ENCODE peak calls at places on chromosomes 4 and X, in six cellular contexts. B is BJ; N is A549; W is fibroblast of lung; G is effector memory CD4-positive, alpha-beta T cell; H is lower leg skin. S is an unnamed sample.

GRCh38 chr4:167232805-167233522 is 1.3 kb downstream of the SPOCK3 start:
- DNase-seq in B (no peak), N (no peak), W (no peak), G (no peak), H (no peak), S (no peak)

GRCh38 chrX:30612250-30612655 is 34.7 kb upstream of the TASL start:
- DNase-seq in B (no peak), N (no peak), W (no peak), G (no peak), H (no peak), S (peak; percentile 18)

GRCh38 chr4:24736066-24736465 is 59.3 kb upstream of the SOD3 start:
- DNase-seq in B (no peak), N (peak; percentile 9), W (peak; percentile 10), G (no peak), H (no peak), S (peak; percentile 26)

GRCh38 chr4:26145212-26145611 is 175.6 kb upstream of the RBPJ start:
- DNase-seq in B (no peak), N (no peak), W (no peak), G (no peak), H (no peak), S (peak; percentile 43)

GRCh38 chr4:122788935-122789334 is 37.7 kb upstream of the FGF2 start:
- DNase-seq in B (no peak), N (no peak), W (no peak), G (no peak), H (no peak), S (no peak)

GRCh38 chrX:46573331-46573895 is at the start of gene CHST7:
- DNase-seq in B (no peak), N (peak; percentile 80), W (peak; percentile 67), G (peak; percentile 45), H (peak; percentile 46), S (peak; percentile 76)

GRCh38 chr4:136314686-136315085 is 1217.6 kb downstream of the PCDH18 start:
- DNase-seq in B (no peak), N (no peak), W (no peak), G (no peak), H (no peak), S (no peak)

GRCh38 chrX:112941209-112941788 is 100.7 kb upstream of the AMOT start:
- DNase-seq in B (no peak), N (peak; percentile 0), W (peak; percentile 0), G (no peak), H (no peak), S (peak; percentile 1)

GRCh38 chrX:70026851-70027200 is 22.9 kb downstream of the AWAT2 start:
- DNase-seq in B (no peak), N (no peak), W (no peak), G (no peak), H (no peak), S (no peak)

GRCh38 chr4:181650033-181650825 is 593.0 kb upstream of the TENM3 start:
- DNase-seq in B (no peak), N (no peak), W (peak; percentile 42), G (no peak), H (no peak), S (no peak)

GRCh38 chrX:3271485-3272186 is 74.8 kb downstream of the MXRA5 start:
- DNase-seq in B (no peak), N (peak; percentile 18), W (peak; percentile 53), G (no peak), H (no peak), S (peak; percentile 23)

GRCh38 chrX:12967711-12968465 is 7.0 kb upstream of the TMSB4X start:
- DNase-seq in B (no peak), N (no peak), W (no peak), G (no peak), H (no peak), S (no peak)

GRCh38 chr4:156583265-156583664 is 388.3 kb downstream of the PDGFC start:
- DNase-seq in B (no peak), N (no peak), W (no peak), G (no peak), H (no peak), S (peak; percentile 38)

GRCh38 chrX:72002886-72003285 is 92.2 kb downstream of the NHSL2 start:
- DNase-seq in B (peak; percentile 7), N (no peak), W (no peak), G (no peak), H (no peak), S (no peak)

GRCh38 chrX:129781134-129782014 is 1.6 kb downstream of the SASH3 start:
- DNase-seq in B (no peak), N (no peak), W (no peak), G (peak; percentile 68), H (no peak), S (no peak)

GRCh38 chr4:2637956-2638552 is 101.6 kb downstream of the FAM193A start:
- DNase-seq in B (no peak), N (no peak), W (no peak), G (no peak), H (no peak), S (no peak)

GRCh38 chrX:2712428-2712827 is 21.3 kb downstream of the CD99 start:
- DNase-seq in B (no peak), N (no peak), W (no peak), G (no peak), H (no peak), S (no peak)

GRCh38 chr4:1795304-1796195 is 2.5 kb downstream of the FGFR3 start:
- DNase-seq in B (no peak), N (no peak), W (no peak), G (no peak), H (no peak), S (no peak)

GRCh38 chrX:35842657-35843056 is 44.5 kb downstream of the MAGEB16 start:
- DNase-seq in B (no peak), N (no peak), W (no peak), G (no peak), H (no peak), S (no peak)

GRCh38 chr4:147581601-147582350 is 35.4 kb upstream of the TMEM184C start:
- DNase-seq in B (peak; percentile 51), N (no peak), W (peak; percentile 89), G (no peak), H (no peak), S (peak; percentile 44)

GRCh38 chr4:89835413-89835812 is 1.5 kb downstream of the SNCA start:
- DNase-seq in B (no peak), N (no peak), W (no peak), G (no peak), H (no peak), S (no peak)

GRCh38 chr4:80362578-80363181 is 27.1 kb downstream of the CFAP299 start:
- DNase-seq in B (no peak), N (peak; percentile 19), W (peak; percentile 58), G (peak; percentile 5), H (no peak), S (peak; percentile 70)

GRCh38 chr4:139461022-139461421 is 7.1 kb downstream of the RAB33B start:
- DNase-seq in B (no peak), N (peak; percentile 12), W (no peak), G (no peak), H (no peak), S (no peak)

GRCh38 chr4:67746797-67747495 is 7.2 kb downstream of the GNRHR start:
- DNase-seq in B (no peak), N (peak; percentile 23), W (peak; percentile 55), G (no peak), H (no peak), S (peak; percentile 78)

GRCh38 chr4:26719954-26720552 is 136.2 kb downstream of the TBC1D19 start:
- DNase-seq in B (no peak), N (peak; percentile 4), W (peak; percentile 73), G (no peak), H (no peak), S (peak; percentile 44)

GRCh38 chrX:47311857-47312774 is 58.3 kb upstream of the ZNF157 start:
- DNase-seq in B (peak; percentile 14), N (peak; percentile 76), W (peak; percentile 72), G (peak; percentile 1), H (no peak), S (peak; percentile 74)

GRCh38 chr4:112144546-112145325 is 518 bp upstream of the FAM241A start:
- DNase-seq in B (no peak), N (no peak), W (no peak), G (no peak), H (no peak), S (no peak)

GRCh38 chr4:149997881-149998421 is 80.3 kb upstream of the DCLK2 start:
- DNase-seq in B (no peak), N (peak; percentile 71), W (no peak), G (no peak), H (no peak), S (peak; percentile 73)

GRCh38 chr4:36274158-36274557 is 7.3 kb upstream of the DTHD1 start:
- DNase-seq in B (no peak), N (no peak), W (no peak), G (no peak), H (no peak), S (peak; percentile 53)
- H3K4me3 ChIP-seq in B (no peak overlapping the region), N (no peak overlapping the region), W (no peak overlapping the region), G (no peak overlapping the region), H (no peak overlapping the region), S (no peak overlapping the region)

DNA sequence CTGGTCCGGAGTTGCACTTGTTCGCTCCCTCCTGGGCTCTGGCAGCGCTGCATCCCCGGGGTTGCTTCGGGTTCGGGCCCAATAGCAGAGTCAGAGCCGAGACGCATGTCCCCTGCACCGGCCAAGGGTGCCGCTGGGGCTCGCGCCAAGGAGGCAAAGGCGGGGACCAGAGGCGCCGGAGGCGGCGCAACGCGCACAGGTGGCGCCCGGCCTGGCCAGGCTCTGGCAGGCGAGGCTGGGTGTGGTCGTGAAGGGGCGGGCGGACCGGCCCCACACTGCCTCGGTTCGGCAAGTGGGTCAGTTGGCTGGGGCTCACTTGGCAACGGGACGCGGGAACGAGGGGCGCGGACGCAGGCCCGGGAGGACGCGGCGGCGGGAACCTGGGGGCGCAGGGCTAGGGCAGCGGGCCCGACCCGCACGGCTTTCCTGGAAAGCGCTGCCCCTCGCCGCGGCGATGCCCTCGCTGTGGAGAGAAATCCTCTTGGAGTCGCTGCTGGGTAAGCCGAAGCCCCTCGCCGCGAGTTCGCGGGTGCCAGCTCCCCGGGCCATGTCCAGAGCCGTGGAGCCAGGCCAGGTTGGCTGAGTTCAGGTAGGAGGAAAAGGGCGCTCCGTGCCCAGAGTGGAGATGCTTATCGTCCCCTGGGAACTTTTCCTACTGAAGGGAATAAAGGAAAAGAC is at the start of gene CWH43:
- DNase-seq in B (no peak), N (no peak), W (no peak), G (no peak), H (no peak), S (peak; percentile 61)
- H3K4me3 ChIP-seq in B (no peak within 1 kb of the TSS), N (no peak within 1 kb of the TSS), W (peak within 1 kb of the TSS; percentile 33), G (no peak within 1 kb of the TSS), H (peak within 1 kb of the TSS; percentile 16), S (peak within 1 kb of the TSS; percentile 77)

GRCh38 chr4:14301993-14302392 is 674.5 kb upstream of the BOD1L1 start:
- DNase-seq in B (no peak), N (no peak), W (no peak), G (no peak), H (no peak), S (no peak)
- H3K4me3 ChIP-seq in B (no peak overlapping the region), N (no peak overlapping the region), W (no peak overlapping the region), G (no peak overlapping the region), H (no peak overlapping the region), S (no peak overlapping the region)

GRCh38 chr4:54056360-54056759 is 8.0 kb downstream of the CHIC2 start:
- DNase-seq in B (no peak), N (no peak), W (no peak), G (no peak), H (no peak), S (no peak)
- H3K4me3 ChIP-seq in B (no peak overlapping the region), N (no peak overlapping the region), W (no peak overlapping the region), G (no peak overlapping the region), H (no peak overlapping the region), S (no peak overlapping the region)

S was measured in PC-3.